ENCODE peak calls at places on chromosomes 3 and 15, in six cellular contexts. M is hippocampal formation; G is cardiac fibroblast; T is naive thymus-derived CD4-positive, alpha-beta T cell; W is stimulated activated CD8-positive, alpha-beta memory T cell treated with anti-CD3 and anti-CD28 coated beads, Interleukin-7, amount 100 ng/mL, for 4 hours; X is kidney. L is an unnamed sample.

GRCh38 chr3:143078883-143079282 is 40.7 kb upstream of the CHST2 start:
- DNase-seq in M (no peak), G (peak), T (no peak), W (no peak), X (no peak), L (no peak)

GRCh38 chr3:114223146-114223545 is 14.2 kb downstream of the ZNF80 start:
- DNase-seq in M (no peak), G (peak), T (peak), W (no peak), X (no peak), L (no peak)

GRCh38 chr15:60727661-60728060 is 248.7 kb upstream of the ICE2 start:
- DNase-seq in M (no peak), G (no peak), T (no peak), W (no peak), X (no peak), L (no peak)

GRCh38 chr15:58864602-58865419 is 68.7 kb downstream of the SLTM start:
- DNase-seq in M (no peak), G (peak), T (no peak), W (no peak), X (peak), L (peak)

GRCh38 chr3:71063768-71064287 is 519.7 kb downstream of the FOXP1 start:
- DNase-seq in M (peak), G (no peak), T (no peak), W (peak), X (no peak), L (peak)

GRCh38 chr15:78841891-78842290 is 30.6 kb upstream of the ADAMTS7 start:
- DNase-seq in M (no peak), G (no peak), T (no peak), W (no peak), X (peak), L (peak)

GRCh38 chr3:158220575-158220974 is 110.7 kb downstream of the RSRC1 start:
- DNase-seq in M (no peak), G (no peak), T (no peak), W (no peak), X (no peak), L (no peak)

GRCh38 chr15:31278056-31278445 is 48.6 kb upstream of the KLF13 start:
- DNase-seq in M (no peak), G (no peak), T (no peak), W (no peak), X (peak), L (peak)

GRCh38 chr3:65627102-65627501 is 411.6 kb downstream of the MAGI1 start:
- DNase-seq in M (no peak), G (no peak), T (no peak), W (no peak), X (no peak), L (no peak)

GRCh38 chr3:194141415-194142155 is 5.6 kb downstream of the HES1 start:
- DNase-seq in M (peak), G (peak), T (no peak), W (peak), X (peak), L (peak)

GRCh38 chr3:140384876-140385275 is 293.0 kb upstream of the TRIM42 start:
- DNase-seq in M (no peak), G (no peak), T (no peak), W (no peak), X (no peak), L (no peak)

GRCh38 chr3:72100626-72101187 is 315.8 kb upstream of the PROK2 start:
- DNase-seq in M (peak), G (peak), T (peak), W (peak), X (peak), L (peak)

GRCh38 chr3:30012941-30013543 is 593.4 kb upstream of the TGFBR2 start:
- DNase-seq in M (peak), G (peak), T (peak), W (peak), X (no peak), L (no peak)

GRCh38 chr3:194386610-194387009 is 12.5 kb downstream of the GP5 start:
- DNase-seq in M (no peak), G (no peak), T (no peak), W (no peak), X (no peak), L (no peak)

GRCh38 chr3:45178131-45179023 is 32.2 kb upstream of the CDCP1 start:
- DNase-seq in M (no peak), G (peak), T (no peak), W (no peak), X (no peak), L (no peak)

GRCh38 chr3:175149675-175150074 is 290.5 kb downstream of the NAALADL2 start:
- DNase-seq in M (no peak), G (no peak), T (no peak), W (no peak), X (peak), L (no peak)

GRCh38 chr15:65424683-65425082 is 1.9 kb upstream of the IGDCC4 start:
- DNase-seq in M (no peak), G (no peak), T (no peak), W (no peak), X (no peak), L (no peak)

GRCh38 chr3:80439490-80439889 is 671.7 kb upstream of the ROBO1 start:
- DNase-seq in M (no peak), G (no peak), T (no peak), W (no peak), X (no peak), L (no peak)

GRCh38 chr3:10845839-10846656 is 30.0 kb downstream of the SLC6A11 start:
- DNase-seq in M (no peak), G (no peak), T (no peak), W (no peak), X (no peak), L (no peak)

GRCh38 chr3:58779934-58780333 is 113.4 kb upstream of the FAM3D start:
- DNase-seq in M (no peak), G (no peak), T (no peak), W (no peak), X (no peak), L (no peak)

GRCh38 chr3:186444974-186445373 is 82.9 kb upstream of the DGKG start:
- DNase-seq in M (no peak), G (no peak), T (no peak), W (no peak), X (no peak), L (no peak)

GRCh38 chr15:92462771-92463170 is 69.1 kb downstream of the ST8SIA2 start:
- DNase-seq in M (no peak), G (no peak), T (no peak), W (no peak), X (no peak), L (no peak)

GRCh38 chr15:68982976-68983550 is 31.4 kb upstream of the NOX5 start:
- DNase-seq in M (no peak), G (no peak), T (no peak), W (no peak), X (no peak), L (no peak)

GRCh38 chr3:89145995-89146394 is 38.6 kb downstream of the EPHA3 start:
- DNase-seq in M (no peak), G (peak), T (no peak), W (no peak), X (no peak), L (no peak)

GRCh38 chr3:153463895-153464294 is 301.9 kb downstream of the RAP2B start:
- DNase-seq in M (no peak), G (no peak), T (no peak), W (no peak), X (no peak), L (no peak)

GRCh38 chr3:169861871-169862270 is 7.9 kb downstream of the LRRC31 start:
- DNase-seq in M (no peak), G (no peak), T (no peak), W (no peak), X (no peak), L (no peak)

GRCh38 chr15:65583701-65584100 is 27.2 kb downstream of the INTS14 start:
- DNase-seq in M (no peak), G (peak), T (peak), W (peak), X (no peak), L (no peak)

L was measured in spleen.